ENCODE peak calls at places on chromosomes 5 and 9, in seven cellular contexts. One of them, this sample, is unnamed.

GRCh38 chr9:72477862-72478564 is 43.4 kb upstream of the TMC1 start:
- DNase-seq in right lobe of liver: no peak
- DNase-seq in GM23248: peak
- DNase-seq in tibial nerve: no peak
- DNase-seq in RWPE1: peak
- DNase-seq in HCT116: peak
- DNase-seq in MM.1S: no peak
- DNase-seq in this sample: no peak

GRCh38 chr5:168076561-168076991 is 214.9 kb upstream of the WWC1 start:
- DNase-seq in right lobe of liver: no peak
- DNase-seq in GM23248: peak
- DNase-seq in tibial nerve: peak
- DNase-seq in RWPE1: no peak
- DNase-seq in HCT116: peak
- DNase-seq in MM.1S: no peak
- DNase-seq in this sample: no peak

GRCh38 chr5:79202076-79202475 is 33.9 kb upstream of the JMY start:
- DNase-seq in right lobe of liver: no peak
- DNase-seq in GM23248: peak
- DNase-seq in tibial nerve: no peak
- DNase-seq in RWPE1: peak
- DNase-seq in HCT116: peak
- DNase-seq in MM.1S: no peak
- DNase-seq in this sample: no peak

GRCh38 chr5:74943905-74944304 is 77.7 kb upstream of the FAM169A start:
- DNase-seq in right lobe of liver: no peak
- DNase-seq in GM23248: no peak
- DNase-seq in tibial nerve: no peak
- DNase-seq in RWPE1: no peak
- DNase-seq in HCT116: no peak
- DNase-seq in MM.1S: no peak
- DNase-seq in this sample: no peak

GRCh38 chr5:146339715-146340259 is 1.1 kb downstream of the POU4F3 start:
- DNase-seq in right lobe of liver: no peak
- DNase-seq in GM23248: no peak
- DNase-seq in tibial nerve: no peak
- DNase-seq in RWPE1: no peak
- DNase-seq in HCT116: no peak
- DNase-seq in MM.1S: no peak
- DNase-seq in this sample: no peak

GRCh38 chr9:93121316-93122241 is 12.5 kb downstream of the NINJ1 start:
- DNase-seq in right lobe of liver: peak
- DNase-seq in GM23248: no peak
- DNase-seq in tibial nerve: peak
- DNase-seq in RWPE1: no peak
- DNase-seq in HCT116: no peak
- DNase-seq in MM.1S: no peak
- DNase-seq in this sample: peak

GRCh38 chr5:172556971-172557461 is 84.0 kb upstream of the NEURL1B start:
- DNase-seq in right lobe of liver: peak
- DNase-seq in GM23248: no peak
- DNase-seq in tibial nerve: no peak
- DNase-seq in RWPE1: no peak
- DNase-seq in HCT116: no peak
- DNase-seq in MM.1S: no peak
- DNase-seq in this sample: peak

GRCh38 chr5:75551471-75551870 is 39.8 kb downstream of the POLK start:
- DNase-seq in right lobe of liver: no peak
- DNase-seq in GM23248: peak
- DNase-seq in tibial nerve: no peak
- DNase-seq in RWPE1: no peak
- DNase-seq in HCT116: no peak
- DNase-seq in MM.1S: no peak
- DNase-seq in this sample: no peak

GRCh38 chr5:65611524-65611923 is 12.6 kb downstream of the TRIM23 start:
- DNase-seq in right lobe of liver: no peak
- DNase-seq in GM23248: no peak
- DNase-seq in tibial nerve: no peak
- DNase-seq in RWPE1: peak
- DNase-seq in HCT116: no peak
- DNase-seq in MM.1S: no peak
- DNase-seq in this sample: no peak

GRCh38 chr9:115498338-115498737 is 380.4 kb upstream of the TNC start:
- DNase-seq in right lobe of liver: no peak
- DNase-seq in GM23248: no peak
- DNase-seq in tibial nerve: no peak
- DNase-seq in RWPE1: peak
- DNase-seq in HCT116: no peak
- DNase-seq in MM.1S: no peak
- DNase-seq in this sample: no peak

GRCh38 chr5:55694152-55694830 is 17.8 kb downstream of the SLC38A9 start:
- DNase-seq in right lobe of liver: no peak
- DNase-seq in GM23248: peak
- DNase-seq in tibial nerve: no peak
- DNase-seq in RWPE1: peak
- DNase-seq in HCT116: peak
- DNase-seq in MM.1S: peak
- DNase-seq in this sample: no peak

GRCh38 chr5:125457617-125458016 is 711.2 kb upstream of the ZNF608 start:
- DNase-seq in right lobe of liver: no peak
- DNase-seq in GM23248: no peak
- DNase-seq in tibial nerve: no peak
- DNase-seq in RWPE1: no peak
- DNase-seq in HCT116: no peak
- DNase-seq in MM.1S: no peak
- DNase-seq in this sample: no peak

GRCh38 chr9:12972608-12973589 is 198.1 kb downstream of the LURAP1L start:
- DNase-seq in right lobe of liver: peak
- DNase-seq in GM23248: peak
- DNase-seq in tibial nerve: no peak
- DNase-seq in RWPE1: no peak
- DNase-seq in HCT116: no peak
- DNase-seq in MM.1S: peak
- DNase-seq in this sample: no peak

GRCh38 chr9:90046317-90046861 is 441.6 kb downstream of the GADD45G start:
- DNase-seq in right lobe of liver: no peak
- DNase-seq in GM23248: no peak
- DNase-seq in tibial nerve: no peak
- DNase-seq in RWPE1: no peak
- DNase-seq in HCT116: no peak
- DNase-seq in MM.1S: no peak
- DNase-seq in this sample: no peak

GRCh38 chr5:72390836-72391235 is 70.7 kb downstream of the PTCD2 start:
- DNase-seq in right lobe of liver: no peak
- DNase-seq in GM23248: no peak
- DNase-seq in tibial nerve: no peak
- DNase-seq in RWPE1: no peak
- DNase-seq in HCT116: no peak
- DNase-seq in MM.1S: no peak
- DNase-seq in this sample: no peak

GRCh38 chr9:110206388-110206787 is 1.6 kb downstream of the C9orf152 start:
- DNase-seq in right lobe of liver: no peak
- DNase-seq in GM23248: no peak
- DNase-seq in tibial nerve: no peak
- DNase-seq in RWPE1: no peak
- DNase-seq in HCT116: no peak
- DNase-seq in MM.1S: no peak
- DNase-seq in this sample: no peak

GRCh38 chr5:96963267-96963666 is 27.4 kb downstream of the LNPEP start:
- DNase-seq in right lobe of liver: no peak
- DNase-seq in GM23248: peak
- DNase-seq in tibial nerve: peak
- DNase-seq in RWPE1: no peak
- DNase-seq in HCT116: no peak
- DNase-seq in MM.1S: no peak
- DNase-seq in this sample: peak

GRCh38 chr5:143652104-143652700 is 159.8 kb upstream of the HMHB1 start:
- DNase-seq in right lobe of liver: no peak
- DNase-seq in GM23248: peak
- DNase-seq in tibial nerve: no peak
- DNase-seq in RWPE1: no peak
- DNase-seq in HCT116: no peak
- DNase-seq in MM.1S: no peak
- DNase-seq in this sample: no peak

GRCh38 chr5:61450880-61451279 is 118.8 kb downstream of the ZSWIM6 start:
- DNase-seq in right lobe of liver: no peak
- DNase-seq in GM23248: peak
- DNase-seq in tibial nerve: no peak
- DNase-seq in RWPE1: peak
- DNase-seq in HCT116: peak
- DNase-seq in MM.1S: no peak
- DNase-seq in this sample: no peak

GRCh38 chr5:67042586-67043133 is 153.9 kb downstream of the CD180 start:
- DNase-seq in right lobe of liver: no peak
- DNase-seq in GM23248: no peak
- DNase-seq in tibial nerve: no peak
- DNase-seq in RWPE1: no peak
- DNase-seq in HCT116: no peak
- DNase-seq in MM.1S: no peak
- DNase-seq in this sample: no peak

GRCh38 chr5:37836173-37837100 is 3.4 kb downstream of the GDNF start:
- DNase-seq in right lobe of liver: no peak
- DNase-seq in GM23248: peak
- DNase-seq in tibial nerve: no peak
- DNase-seq in RWPE1: no peak
- DNase-seq in HCT116: no peak
- DNase-seq in MM.1S: no peak
- DNase-seq in this sample: no peak

GRCh38 chr9:36018755-36019720 is 17.7 kb upstream of the RECK start:
- DNase-seq in right lobe of liver: no peak
- DNase-seq in GM23248: no peak
- DNase-seq in tibial nerve: no peak
- DNase-seq in RWPE1: no peak
- DNase-seq in HCT116: no peak
- DNase-seq in MM.1S: no peak
- DNase-seq in this sample: no peak

GRCh38 chr5:149313151-149313841 is 32.0 kb upstream of the GRPEL2 start:
- DNase-seq in right lobe of liver: no peak
- DNase-seq in GM23248: no peak
- DNase-seq in tibial nerve: no peak
- DNase-seq in RWPE1: no peak
- DNase-seq in HCT116: no peak
- DNase-seq in MM.1S: peak
- DNase-seq in this sample: no peak

GRCh38 chr9:4389755-4390154 is 89.9 kb upstream of the GLIS3 start:
- DNase-seq in right lobe of liver: no peak
- DNase-seq in GM23248: no peak
- DNase-seq in tibial nerve: no peak
- DNase-seq in RWPE1: no peak
- DNase-seq in HCT116: no peak
- DNase-seq in MM.1S: no peak
- DNase-seq in this sample: no peak

GRCh38 chr5:92899611-92900010 is 681.4 kb downstream of the NR2F1-AS1 start:
- DNase-seq in right lobe of liver: no peak
- DNase-seq in GM23248: no peak
- DNase-seq in tibial nerve: no peak
- DNase-seq in RWPE1: no peak
- DNase-seq in HCT116: no peak
- DNase-seq in MM.1S: no peak
- DNase-seq in this sample: no peak

GRCh38 chr5:92890841-92891244 is 690.2 kb downstream of the NR2F1-AS1 start:
- DNase-seq in right lobe of liver: no peak
- DNase-seq in GM23248: peak
- DNase-seq in tibial nerve: no peak
- DNase-seq in RWPE1: no peak
- DNase-seq in HCT116: no peak
- DNase-seq in MM.1S: peak
- DNase-seq in this sample: no peak

DNA sequence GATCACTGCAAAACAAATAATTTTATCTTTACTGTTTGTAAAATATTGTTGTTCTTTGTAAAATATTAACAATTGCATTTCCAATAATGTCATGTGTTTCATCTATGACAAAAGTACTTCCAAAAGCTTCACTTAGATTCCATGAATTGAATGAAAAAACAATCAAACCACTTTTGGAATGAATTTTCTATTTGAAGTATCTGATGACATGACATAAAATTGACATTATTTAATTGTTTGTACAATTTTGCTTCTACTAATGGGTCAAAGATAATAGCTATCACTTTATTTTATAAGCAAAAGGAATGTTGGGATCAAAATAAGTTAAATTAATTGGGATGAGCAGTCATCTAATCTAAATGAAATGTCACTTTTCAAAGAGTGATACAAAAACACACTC is 684.3 kb downstream of the NR2F1-AS1 start:
- DNase-seq in right lobe of liver: no peak
- DNase-seq in GM23248: no peak
- DNase-seq in tibial nerve: no peak
- DNase-seq in RWPE1: no peak
- DNase-seq in HCT116: no peak
- DNase-seq in MM.1S: no peak
- DNase-seq in this sample: no peak
- H3K27ac ChIP-seq in right lobe of liver: no peak
- H3K27ac ChIP-seq in GM23248: no peak
- H3K27ac ChIP-seq in tibial nerve: no peak
- H3K27ac ChIP-seq in RWPE1: no peak
- H3K27ac ChIP-seq in HCT116: no peak
- H3K27ac ChIP-seq in MM.1S: no peak
- H3K27ac ChIP-seq in this sample: no peak

GRCh38 chr9:33676746-33677505 is 118.4 kb upstream of the PRSS3 start:
- DNase-seq in right lobe of liver: peak
- DNase-seq in GM23248: peak
- DNase-seq in tibial nerve: no peak
- DNase-seq in RWPE1: peak
- DNase-seq in HCT116: no peak
- DNase-seq in MM.1S: peak
- DNase-seq in this sample: peak

GRCh38 chr9:33682551-33682950 is 112.8 kb upstream of the PRSS3 start:
- DNase-seq in right lobe of liver: no peak
- DNase-seq in GM23248: no peak
- DNase-seq in tibial nerve: no peak
- DNase-seq in RWPE1: no peak
- DNase-seq in HCT116: no peak
- DNase-seq in MM.1S: no peak
- DNase-seq in this sample: no peak

GRCh38 chr9:33677961-33678360 is 117.4 kb upstream of the PRSS3 start:
- DNase-seq in right lobe of liver: no peak
- DNase-seq in GM23248: no peak
- DNase-seq in tibial nerve: no peak
- DNase-seq in RWPE1: no peak
- DNase-seq in HCT116: no peak
- DNase-seq in MM.1S: no peak
- DNase-seq in this sample: no peak

GRCh38 chr9:33677506-33677809 is 117.9 kb upstream of the PRSS3 start:
- DNase-seq in right lobe of liver: no peak
- DNase-seq in GM23248: no peak
- DNase-seq in tibial nerve: no peak
- DNase-seq in RWPE1: no peak
- DNase-seq in HCT116: no peak
- DNase-seq in MM.1S: no peak
- DNase-seq in this sample: no peak
- H3K27ac ChIP-seq in right lobe of liver: no peak
- H3K27ac ChIP-seq in GM23248: no peak
- H3K27ac ChIP-seq in tibial nerve: peak
- H3K27ac ChIP-seq in RWPE1: peak
- H3K27ac ChIP-seq in HCT116: no peak
- H3K27ac ChIP-seq in MM.1S: no peak
- H3K27ac ChIP-seq in this sample: no peak

GRCh38 chr5:89444073-89444472 is 561.1 kb upstream of the MEF2C start:
- DNase-seq in right lobe of liver: no peak
- DNase-seq in GM23248: no peak
- DNase-seq in tibial nerve: no peak
- DNase-seq in RWPE1: no peak
- DNase-seq in HCT116: no peak
- DNase-seq in MM.1S: no peak
- DNase-seq in this sample: no peak
- H3K27ac ChIP-seq in right lobe of liver: no peak
- H3K27ac ChIP-seq in GM23248: no peak
- H3K27ac ChIP-seq in tibial nerve: no peak
- H3K27ac ChIP-seq in RWPE1: no peak
- H3K27ac ChIP-seq in HCT116: no peak
- H3K27ac ChIP-seq in MM.1S: no peak
- H3K27ac ChIP-seq in this sample: no peak

GRCh38 chr5:132253452-132254320 is 3.8 kb upstream of the PDLIM4 start:
- DNase-seq in right lobe of liver: no peak
- DNase-seq in GM23248: no peak
- DNase-seq in tibial nerve: no peak
- DNase-seq in RWPE1: no peak
- DNase-seq in HCT116: no peak
- DNase-seq in MM.1S: no peak
- DNase-seq in this sample: peak
- H3K27ac ChIP-seq in right lobe of liver: no peak
- H3K27ac ChIP-seq in GM23248: no peak
- H3K27ac ChIP-seq in tibial nerve: peak
- H3K27ac ChIP-seq in RWPE1: peak
- H3K27ac ChIP-seq in HCT116: no peak
- H3K27ac ChIP-seq in MM.1S: no peak
- H3K27ac ChIP-seq in this sample: peak